ENCODE peak calls at places on chromosomes 2 and 18, in four cellular contexts. D is IMR-90, X is A549, P is K562. T is an unnamed sample.

GRCh38 chr18:22344908-22345670 is 72.6 kb downstream of the CTAGE1 start:
- DNase-seq in D (no peak), X (no peak), P (no peak), T (no peak)

GRCh38 chr2:95276244-95276887 is 2.1 kb downstream of the PROM2 start:
- DNase-seq in D (no peak), X (no peak), P (no peak), T (no peak)

GRCh38 chr2:106789185-106789584 is 96.8 kb downstream of the ST6GAL2 start:
- DNase-seq in D (no peak), X (no peak), P (peak; percentile 39), T (peak; percentile 9)

GRCh38 chr2:117942958-117943672 is 70.8 kb downstream of the CCDC93 start:
- DNase-seq in D (peak; percentile 79), X (no peak), P (no peak), T (no peak)

GRCh38 chr2:129061079-129061785 is 742.6 kb upstream of the HS6ST1 start:
- DNase-seq in D (peak; percentile 65), X (no peak), P (peak; percentile 17), T (no peak)

GRCh38 chr2:24819442-24820174 is 26.4 kb downstream of the CENPO start:
- DNase-seq in D (no peak), X (no peak), P (no peak), T (no peak)

GRCh38 chr2:99819766-99820165 is 322.6 kb downstream of the AFF3 start:
- DNase-seq in D (no peak), X (no peak), P (no peak), T (peak; percentile 14)

GRCh38 chr2:152019732-152020131 is 79.1 kb downstream of the CACNB4 start:
- DNase-seq in D (no peak), X (no peak), P (no peak), T (no peak)

GRCh38 chr2:62409442-62409841 is 96.6 kb downstream of the TMEM17 start:
- DNase-seq in D (peak; percentile 49), X (no peak), P (peak; percentile 19), T (no peak)

GRCh38 chr2:62407401-62407800 is 98.6 kb downstream of the TMEM17 start:
- DNase-seq in D (no peak), X (no peak), P (no peak), T (no peak)

GRCh38 chr2:62404948-62405347 is 101.0 kb downstream of the TMEM17 start:
- DNase-seq in D (no peak), X (no peak), P (no peak), T (no peak)

GRCh38 chr2:62407838-62408589 is 98.0 kb downstream of the TMEM17 start:
- DNase-seq in D (no peak), X (no peak), P (no peak), T (no peak)

GRCh38 chr2:62406573-62407043 is 99.4 kb downstream of the TMEM17 start:
- DNase-seq in D (no peak), X (no peak), P (no peak), T (no peak)
- TF ChIP-seq BHLHE40 in D (no peak), X (no peak), P (no peak), T (no peak)

GRCh38 chr18:58247363-58247834 is 203.4 kb downstream of the NEDD4L start:
- DNase-seq in D (peak; percentile 11), X (no peak), P (no peak), T (no peak)
- TF ChIP-seq BHLHE40 in D (no peak), X (no peak), P (no peak), T (no peak)

DNA sequence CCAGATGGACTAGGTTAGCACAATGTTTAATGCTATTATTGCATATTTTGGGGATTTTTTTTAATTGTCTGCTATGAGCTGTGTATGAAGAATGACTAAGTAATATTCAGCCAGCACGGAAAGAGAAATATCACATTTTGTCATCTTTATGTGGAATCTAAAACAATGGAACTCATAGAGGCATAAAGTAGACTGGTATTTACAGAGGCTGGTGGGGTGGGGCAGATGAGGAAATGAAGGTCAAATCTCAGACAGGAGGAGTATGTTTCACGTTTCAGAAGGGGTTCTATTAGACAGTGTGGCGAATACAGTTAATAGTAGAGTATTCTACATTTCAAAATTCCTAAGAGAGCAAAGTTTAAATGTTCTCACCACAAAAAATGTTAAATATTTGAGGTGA is 4.7 kb downstream of the CDH19 start:
- DNase-seq in D (no peak), X (no peak), P (no peak), T (no peak)
- TF ChIP-seq BHLHE40 in D (no peak), X (no peak), P (no peak), T (no peak)

GRCh38 chr2:229858351-229858750 is 63.5 kb downstream of the TRIP12 start:
- DNase-seq in D (no peak), X (no peak), P (no peak), T (no peak)

GRCh38 chr2:229857634-229858033 is 64.2 kb downstream of the TRIP12 start:
- DNase-seq in D (peak; percentile 82), X (no peak), P (no peak), T (no peak)

GRCh38 chr2:229855116-229855515 is 66.7 kb downstream of the TRIP12 start:
- DNase-seq in D (no peak), X (no peak), P (no peak), T (no peak)

GRCh38 chr2:229852565-229852964 is 69.2 kb downstream of the TRIP12 start:
- DNase-seq in D (peak; percentile 87), X (no peak), P (peak; percentile 32), T (no peak)

DNA sequence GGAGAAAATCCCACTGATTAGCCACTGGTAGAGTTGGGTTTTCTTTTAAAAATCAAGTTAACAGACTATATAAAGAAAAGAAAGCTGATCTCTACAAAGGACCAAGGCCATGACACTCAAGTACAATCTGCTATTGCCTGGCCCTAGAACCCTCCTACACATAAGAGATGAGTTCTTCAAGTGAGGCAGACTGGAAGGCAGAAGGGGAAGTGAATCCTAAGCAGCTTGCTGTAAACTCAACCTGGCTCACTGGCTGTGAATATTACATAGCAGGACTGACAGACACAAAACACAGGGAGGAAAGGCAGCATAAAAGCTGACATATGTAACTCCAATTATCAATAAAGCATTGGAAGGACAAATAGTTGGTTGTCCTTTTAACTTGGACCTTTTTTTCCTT is 65.4 kb downstream of the TRIP12 start:
- DNase-seq in D (no peak), X (no peak), P (peak; percentile 5), T (no peak)
- TF ChIP-seq BHLHE40 in D (no peak), X (no peak), P (no peak), T (no peak)

GRCh38 chr18:75727479-75727878 is 300.0 kb upstream of the SMIM21 start:
- DNase-seq in D (peak; percentile 30), X (peak; percentile 8), P (peak; percentile 38), T (peak; percentile 34)
- TF ChIP-seq BHLHE40 in D (no peak), X (no peak), P (no peak), T (no peak)

DNA sequence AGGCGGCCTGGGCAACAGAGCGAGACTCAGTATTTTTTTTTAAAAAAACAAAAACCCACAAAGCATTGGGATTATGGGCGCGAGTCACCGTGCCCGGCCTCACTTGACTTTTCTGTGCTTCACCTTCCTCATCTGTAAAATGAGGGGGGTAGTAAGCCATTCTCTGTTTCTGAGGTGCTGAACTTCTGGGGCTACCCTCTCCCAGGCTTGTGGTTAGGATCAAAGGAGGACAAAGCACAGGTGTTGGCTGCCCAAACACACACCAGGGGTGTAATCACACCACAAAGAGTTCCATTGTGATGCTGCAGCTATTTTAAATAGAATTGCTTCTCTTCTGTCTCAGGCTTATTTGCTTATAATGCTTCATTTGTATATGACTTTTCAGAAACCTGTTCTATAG is 35.8 kb upstream of the INHBB start:
- DNase-seq in D (no peak), X (no peak), P (no peak), T (no peak)
- TF ChIP-seq BHLHE40 in D (no peak), X (no peak), P (no peak), T (no peak)